ENCODE peak calls at places on chromosomes 11 and 22, in eight cellular contexts. W, J, T, H, Q, X, M and S are unnamed samples. For H3K27me3, the result is how much of the 10 kb centered on the place peaks cover.

GRCh38 chr11:48172818-48173609 is 43.6 kb upstream of the OR4B1 start:
- DNase-seq in W (peak), J (peak), T (peak), H (peak), Q (peak), X (peak), M (peak), S (no peak)

GRCh38 chr11:30868495-30869130 is 282.5 kb upstream of the MPPED2 start:
- DNase-seq in W (no peak), J (no peak), T (no peak), H (no peak), Q (no peak), X (no peak), M (no peak), S (no peak)

GRCh38 chr22:23756891-23757290 is 2.7 kb upstream of the VPREB3 start:
- DNase-seq in W (no peak), J (no peak), T (no peak), H (no peak), Q (no peak), X (no peak), M (no peak), S (no peak)

GRCh38 chr11:23423656-23424055 is 563.4 kb upstream of the CCDC179 start:
- DNase-seq in W (no peak), J (no peak), T (no peak), H (no peak), Q (no peak), X (no peak), M (no peak), S (no peak)

GRCh38 chr22:40803292-40803691 is 15.9 kb downstream of the SLC25A17 start:
- DNase-seq in W (no peak), J (no peak), T (no peak), H (no peak), Q (no peak), X (no peak), M (peak), S (no peak)

GRCh38 chr11:87298155-87298554 is 260.4 kb downstream of the TMEM135 start:
- DNase-seq in W (no peak), J (no peak), T (no peak), H (no peak), Q (no peak), X (no peak), M (no peak), S (no peak)

GRCh38 chr11:102312656-102313055 is 4.6 kb upstream of the BIRC3 start:
- DNase-seq in W (no peak), J (no peak), T (no peak), H (no peak), Q (no peak), X (no peak), M (peak), S (no peak)

GRCh38 chr11:15819679-15820286 is 536.6 kb downstream of the SOX6 start:
- DNase-seq in W (peak), J (no peak), T (peak), H (peak), Q (peak), X (peak), M (peak), S (no peak)

GRCh38 chr11:109914038-109914437 is 179.2 kb upstream of the ZC3H12C start:
- DNase-seq in W (no peak), J (peak), T (no peak), H (no peak), Q (no peak), X (no peak), M (no peak), S (no peak)

GRCh38 chr11:61827573-61828378 is at the start of gene FADS2:
- DNase-seq in W (peak), J (peak), T (peak), H (peak), Q (peak), X (peak), M (peak), S (peak)

GRCh38 chr22:29300807-29301601 is 5.4 kb upstream of the GAS2L1 start:
- DNase-seq in W (peak), J (no peak), T (no peak), H (no peak), Q (no peak), X (no peak), M (no peak), S (no peak)

GRCh38 chr11:87173185-87174039 is 135.7 kb downstream of the TMEM135 start:
- DNase-seq in W (no peak), J (no peak), T (no peak), H (no peak), Q (no peak), X (no peak), M (peak), S (peak)

GRCh38 chr11:26134481-26135355 is 197.2 kb upstream of the ANO3 start:
- DNase-seq in W (no peak), J (no peak), T (no peak), H (no peak), Q (no peak), X (no peak), M (peak), S (no peak)

GRCh38 chr11:28476053-28476452 is 367.9 kb downstream of the METTL15 start:
- DNase-seq in W (no peak), J (no peak), T (no peak), H (no peak), Q (no peak), X (no peak), M (no peak), S (no peak)

GRCh38 chr11:130523609-130524008 is 75.2 kb downstream of the ADAMTS15 start:
- DNase-seq in W (no peak), J (no peak), T (no peak), H (no peak), Q (no peak), X (no peak), M (peak), S (no peak)

GRCh38 chr11:64650923-64651523 is 60.0 kb downstream of the SLC22A12 start:
- DNase-seq in W (no peak), J (peak), T (no peak), H (no peak), Q (no peak), X (no peak), M (peak), S (no peak)

GRCh38 chr22:36765943-36766450 is 9.9 kb downstream of the IFT27 start:
- DNase-seq in W (no peak), J (no peak), T (no peak), H (no peak), Q (no peak), X (no peak), M (peak), S (no peak)

GRCh38 chr11:27201454-27202302 is 161.1 kb downstream of the BBOX1 start:
- DNase-seq in W (peak), J (peak), T (no peak), H (no peak), Q (no peak), X (peak), M (peak), S (peak)

GRCh38 chr11:62146476-62147200 is 22.8 kb downstream of the INCENP start:
- DNase-seq in W (peak), J (no peak), T (peak), H (peak), Q (peak), X (no peak), M (no peak), S (no peak)

GRCh38 chr11:86180860-86181259 is 63.7 kb upstream of the EED start:
- DNase-seq in W (no peak), J (no peak), T (no peak), H (no peak), Q (no peak), X (no peak), M (no peak), S (no peak)

GRCh38 chr11:74673956-74674355 is 57.3 kb downstream of the CHRDL2 start:
- DNase-seq in W (no peak), J (no peak), T (peak), H (no peak), Q (no peak), X (no peak), M (no peak), S (no peak)

GRCh38 chr11:8863838-8864237 is 47.2 kb upstream of the AKIP1 start:
- DNase-seq in W (no peak), J (no peak), T (no peak), H (no peak), Q (no peak), X (no peak), M (peak), S (no peak)

GRCh38 chr11:122619757-122620156 is 35.8 kb upstream of the UBASH3B start:
- DNase-seq in W (no peak), J (no peak), T (no peak), H (no peak), Q (no peak), X (no peak), M (no peak), S (no peak)

GRCh38 chr22:50691521-50691920 is 18.9 kb downstream of the SHANK3 start:
- DNase-seq in W (peak), J (peak), T (no peak), H (no peak), Q (no peak), X (no peak), M (peak), S (no peak)

GRCh38 chr11:94851864-94852581 is 83.9 kb downstream of the AMOTL1 start:
- DNase-seq in W (no peak), J (no peak), T (no peak), H (no peak), Q (no peak), X (no peak), M (no peak), S (no peak)

GRCh38 chr22:49515486-49515885 is 312.2 kb downstream of the BRD1 start:
- DNase-seq in W (no peak), J (no peak), T (no peak), H (no peak), Q (no peak), X (no peak), M (no peak), S (no peak)

GRCh38 chr11:72641900-72642814 is 32.1 kb downstream of the PDE2A start:
- DNase-seq in W (peak), J (peak), T (peak), H (peak), Q (no peak), X (peak), M (no peak), S (no peak)

GRCh38 chr22:37254206-37254866 is 10.3 kb upstream of the RAC2 start:
- DNase-seq in W (no peak), J (peak), T (peak), H (peak), Q (no peak), X (no peak), M (peak), S (no peak)

GRCh38 chr11:3129591-3130268 is 35.4 kb downstream of the OSBPL5 start:
- DNase-seq in W (no peak), J (no peak), T (peak), H (peak), Q (peak), X (peak), M (no peak), S (no peak)

GRCh38 chr22:28402539-28402938 is 277.1 kb downstream of the TTC28 start:
- DNase-seq in W (no peak), J (no peak), T (no peak), H (no peak), Q (no peak), X (no peak), M (no peak), S (no peak)

GRCh38 chr22:47534150-47535133 is 772.0 kb downstream of the TBC1D22A start:
- DNase-seq in W (no peak), J (no peak), T (no peak), H (no peak), Q (no peak), X (no peak), M (no peak), S (no peak)

GRCh38 chr22:37121887-37122591 is 12.5 kb upstream of the TMPRSS6 start:
- DNase-seq in W (no peak), J (peak), T (peak), H (peak), Q (no peak), X (no peak), M (peak), S (peak)

GRCh38 chr11:125117429-125117828 is 6.0 kb upstream of the TMEM218 start:
- DNase-seq in W (no peak), J (no peak), T (no peak), H (no peak), Q (no peak), X (no peak), M (no peak), S (no peak)

GRCh38 chr11:125112235-125112604 is 794 bp upstream of the TMEM218 start:
- DNase-seq in W (no peak), J (no peak), T (peak), H (no peak), Q (no peak), X (no peak), M (no peak), S (no peak)

GRCh38 chr11:125110996-125111340 is 458 bp downstream of the TMEM218 start:
- DNase-seq in W (peak), J (no peak), T (no peak), H (no peak), Q (no peak), X (no peak), M (no peak), S (no peak)

GRCh38 chr11:125111341-125112234 is at the start of gene TMEM218:
- DNase-seq in W (peak), J (peak), T (peak), H (peak), Q (peak), X (peak), M (peak), S (peak)

GRCh38 chr11:125114518-125114917 is 3.1 kb upstream of the TMEM218 start:
- DNase-seq in W (no peak), J (no peak), T (no peak), H (no peak), Q (no peak), X (no peak), M (no peak), S (no peak)
- TF ChIP-seq CTCF in W (no peak), J (peak), T (no peak), H (no peak), Q (no peak), X (no peak), M (peak), S (no peak)

GRCh38 chr11:117780456-117780855 is 16.6 kb downstream of the DSCAML1 start:
- DNase-seq in W (no peak), J (no peak), T (no peak), H (no peak), Q (no peak), X (no peak), M (no peak), S (no peak)
- H3K27me3 ChIP-seq in W (under half), J (half or more), T (under half), H (under half), Q (under half), X (under half), M (under half), S (under half)

GRCh38 chr11:78714539-78714938 is 139.9 kb upstream of the NARS2 start:
- DNase-seq in W (no peak), J (no peak), T (no peak), H (no peak), Q (no peak), X (no peak), M (no peak), S (no peak)
- H3K4me3 ChIP-seq in W (no peak), J (no peak), T (no peak), H (no peak), Q (no peak), X (no peak), M (no peak), S (no peak)

DNA sequence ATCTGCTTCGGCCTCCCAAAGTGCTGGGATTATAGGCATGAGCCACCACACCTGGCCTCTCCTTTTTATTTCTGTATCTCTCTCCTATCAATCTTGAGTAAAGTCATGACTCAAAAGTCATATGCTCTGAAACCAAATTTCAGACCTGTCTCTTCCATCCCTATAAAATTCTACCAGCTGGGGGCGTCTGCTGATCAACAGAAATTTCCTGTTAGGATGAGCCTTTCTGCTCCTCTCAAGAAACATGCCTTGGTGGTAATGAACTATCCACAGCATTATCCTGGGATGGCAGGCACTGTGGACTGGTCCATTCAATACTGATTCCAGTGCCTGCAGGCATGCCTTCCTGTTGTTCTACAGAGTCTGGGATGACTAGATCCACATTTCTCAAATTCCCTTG is 472.6 kb downstream of the NELL1 start:
- DNase-seq in W (no peak), J (no peak), T (no peak), H (no peak), Q (no peak), X (no peak), M (no peak), S (no peak)
- TF ChIP-seq CTCF in W (no peak), J (no peak), T (no peak), H (no peak), Q (no peak), X (peak), M (no peak), S (peak)

GRCh38 chr22:22461583-22461982 is 47.0 kb downstream of the ZNF280B start:
- DNase-seq in W (no peak), J (no peak), T (no peak), H (no peak), Q (no peak), X (no peak), M (no peak), S (no peak)
- H3K27me3 ChIP-seq in W (under half), J (under half), T (under half), H (under half), Q (under half), X (half or more), M (under half), S (under half)

GRCh38 chr11:44904261-44905080 is 46.2 kb downstream of the TP53I11 start:
- DNase-seq in W (no peak), J (no peak), T (no peak), H (no peak), Q (no peak), X (no peak), M (no peak), S (no peak)

GRCh38 chr11:44905131-44905866 is 45.4 kb downstream of the TP53I11 start:
- DNase-seq in W (no peak), J (no peak), T (no peak), H (no peak), Q (no peak), X (no peak), M (peak), S (no peak)

GRCh38 chr11:44909557-44909956 is 41.1 kb downstream of the TP53I11 start:
- DNase-seq in W (no peak), J (no peak), T (no peak), H (no peak), Q (no peak), X (no peak), M (no peak), S (no peak)

GRCh38 chr11:44903518-44903917 is 47.2 kb downstream of the TP53I11 start:
- DNase-seq in W (no peak), J (no peak), T (no peak), H (no peak), Q (no peak), X (no peak), M (no peak), S (no peak)

DNA sequence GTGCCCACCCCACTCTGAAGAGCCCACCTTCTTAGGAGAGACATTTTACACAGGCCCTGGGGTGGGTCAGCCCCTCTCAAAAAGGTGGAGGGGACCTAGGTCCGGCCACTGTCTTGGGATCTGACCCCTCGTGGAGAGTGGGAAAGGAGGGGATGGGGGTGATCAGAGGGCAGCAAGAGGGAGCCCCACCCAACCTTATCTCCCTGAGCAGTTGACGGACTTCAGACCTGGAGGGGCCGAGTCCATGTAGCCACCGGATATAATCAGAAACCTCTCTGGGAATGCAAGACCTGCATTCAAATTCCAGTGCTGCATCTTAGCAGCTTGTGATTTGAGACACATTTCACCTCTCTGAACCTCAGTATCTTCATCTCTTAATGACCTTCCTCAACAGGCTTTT is 44.0 kb downstream of the TP53I11 start:
- DNase-seq in W (no peak), J (no peak), T (no peak), H (no peak), Q (no peak), X (no peak), M (no peak), S (no peak)
- H3K4me3 ChIP-seq in W (no peak), J (no peak), T (no peak), H (no peak), Q (no peak), X (no peak), M (no peak), S (no peak)

DNA sequence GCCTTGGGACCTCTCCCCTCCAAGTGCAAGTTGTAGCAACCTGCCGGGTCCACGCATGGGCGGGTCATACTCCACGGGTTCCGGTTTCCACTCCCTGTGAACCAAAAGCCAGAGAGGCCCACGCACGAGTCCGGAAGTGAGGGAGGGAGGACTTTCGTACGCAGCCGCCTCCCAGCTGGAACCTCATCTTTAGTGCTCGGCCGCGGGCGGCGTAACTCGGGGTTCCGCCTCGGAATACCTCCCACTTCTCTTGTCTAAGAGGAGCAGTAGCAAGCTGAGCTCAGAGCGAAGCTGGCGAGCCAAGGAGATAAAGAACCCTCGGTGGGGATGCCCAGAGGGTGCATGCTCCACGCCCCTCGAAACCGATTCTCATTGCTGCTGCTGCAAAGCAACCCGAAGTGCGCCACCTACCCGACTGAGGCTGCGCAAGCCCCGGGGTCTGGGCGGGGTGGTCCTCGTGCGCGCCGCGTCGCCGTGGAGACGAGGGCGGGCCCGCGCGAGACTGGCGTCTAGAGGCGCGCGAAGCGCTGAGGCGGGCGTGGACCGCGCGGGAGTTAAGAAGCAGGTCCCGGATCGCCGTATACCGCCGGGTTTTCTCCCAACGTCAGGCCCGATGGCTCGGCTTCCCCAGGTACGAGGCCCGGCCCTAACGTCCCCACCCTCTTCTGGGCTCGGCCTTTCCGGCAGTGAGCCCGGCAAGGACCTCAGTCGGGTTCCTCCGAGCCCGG is at the start of gene SFI1:
- DNase-seq in W (peak), J (peak), T (peak), H (peak), Q (peak), X (peak), M (peak), S (no peak)
- TF ChIP-seq CTCF in W (peak), J (no peak), T (peak), H (peak), Q (peak), X (peak), M (peak), S (peak)

GRCh38 chr11:57191308-57191707 is 9.6 kb downstream of the LRRC55 start:
- DNase-seq in W (no peak), J (no peak), T (no peak), H (no peak), Q (no peak), X (no peak), M (no peak), S (no peak)
- H3K27me3 ChIP-seq in W (under half), J (under half), T (under half), H (under half), Q (under half), X (under half), M (under half), S (under half)

DNA sequence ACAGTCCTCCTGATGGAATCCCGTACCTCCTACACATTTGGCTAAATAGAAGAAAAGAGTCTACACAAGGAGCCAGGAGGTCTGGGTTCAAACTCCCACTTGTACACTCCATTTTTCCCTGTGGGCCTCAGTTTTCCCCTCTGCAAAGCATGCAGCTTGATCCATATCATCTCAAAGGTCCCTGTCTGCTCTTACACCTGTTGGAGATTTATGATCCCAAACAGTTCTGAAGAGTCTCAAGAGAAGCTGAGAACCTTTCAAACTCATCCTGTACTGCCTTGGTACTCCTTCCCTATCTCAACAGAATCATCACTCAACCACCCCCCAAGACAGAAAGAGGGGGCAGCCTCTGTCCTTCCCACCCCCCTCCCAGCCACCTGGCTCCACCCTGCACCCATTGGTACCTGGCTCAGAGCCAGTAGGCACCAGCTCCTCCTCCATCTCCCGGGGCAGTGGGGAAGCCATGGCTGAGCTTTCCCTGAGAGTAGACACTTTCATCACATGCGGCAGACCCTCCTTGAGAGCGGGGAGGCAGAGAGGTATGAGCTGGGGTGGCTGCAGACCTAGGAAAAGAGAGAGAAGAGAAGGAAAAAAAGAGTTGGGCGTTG is 3.3 kb downstream of the TNKS1BP1 start:
- DNase-seq in W (no peak), J (peak), T (no peak), H (no peak), Q (no peak), X (no peak), M (no peak), S (no peak)
- H3K4me3 ChIP-seq in W (no peak), J (peak), T (peak), H (peak), Q (peak), X (peak), M (peak), S (peak)